ENCODE peak calls at places on chromosomes 5 and 9, in ten cellular contexts. W is K562, T is A549, H is HepG2, Z is stomach, F is tibial nerve, M is sigmoid colon, G is GM12878, L is upper lobe of left lung, O is ovary. B is an unnamed sample.

GRCh38 chr5:119873611-119874010 is 244.3 kb downstream of the FAM170A start:
- DNase-seq in W (no peak), T (no peak), H (no peak), Z (no peak), F (no peak), M (no peak), G (no peak), L (no peak), O (no peak), B (no peak)

GRCh38 chr9:95415158-95415557 is 97.6 kb upstream of the FANCC start:
- DNase-seq in W (no peak), T (no peak), H (no peak), Z (no peak), F (no peak), M (no peak), G (no peak), L (no peak), O (no peak), B (no peak)

GRCh38 chr9:134175291-134175807 is 11.0 kb upstream of the RNU6ATAC start:
- DNase-seq in W (peak; percentile 89), T (peak; percentile 74), H (no peak), Z (no peak), F (no peak), M (no peak), G (no peak), L (peak; percentile 87), O (no peak), B (peak; percentile 41)

GRCh38 chr5:4725594-4725993 is 414.5 kb upstream of the ADAMTS16 start:
- DNase-seq in W (no peak), T (no peak), H (no peak), Z (no peak), F (no peak), M (no peak), G (no peak), L (no peak), O (no peak), B (no peak)

GRCh38 chr9:121107041-121107440 is 32.3 kb downstream of the CNTRL start:
- DNase-seq in W (peak; percentile 33), T (peak; percentile 27), H (peak; percentile 10), Z (no peak), F (no peak), M (no peak), G (no peak), L (no peak), O (no peak), B (no peak)

GRCh38 chr5:72138943-72139467 is 31.7 kb downstream of the MAP1B start:
- DNase-seq in W (peak; percentile 21), T (no peak), H (no peak), Z (no peak), F (no peak), M (no peak), G (peak; percentile 15), L (no peak), O (peak; percentile 40), B (no peak)

GRCh38 chr9:110452227-110452801 is 114.7 kb upstream of the TXNDC8 start:
- DNase-seq in W (no peak), T (no peak), H (no peak), Z (no peak), F (no peak), M (no peak), G (no peak), L (no peak), O (no peak), B (no peak)

GRCh38 chr5:73037545-73037944 is 81.7 kb downstream of the FCHO2 start:
- DNase-seq in W (no peak), T (no peak), H (no peak), Z (no peak), F (no peak), M (no peak), G (no peak), L (no peak), O (no peak), B (no peak)

GRCh38 chr5:126884269-126884819 is 107.4 kb downstream of the LMNB1 start:
- DNase-seq in W (peak; percentile 49), T (no peak), H (no peak), Z (no peak), F (no peak), M (no peak), G (no peak), L (no peak), O (no peak), B (no peak)

GRCh38 chr5:79850941-79851693 is 139.9 kb downstream of the MTX3 start:
- DNase-seq in W (no peak), T (no peak), H (no peak), Z (no peak), F (no peak), M (no peak), G (no peak), L (no peak), O (no peak), B (no peak)

GRCh38 chr5:55923177-55923872 is 71.4 kb downstream of the IL6ST start:
- DNase-seq in W (no peak), T (no peak), H (no peak), Z (peak; percentile 33), F (no peak), M (no peak), G (no peak), L (no peak), O (no peak), B (no peak)

GRCh38 chr9:129888085-129888808 is 53.0 kb downstream of the USP20 start:
- DNase-seq in W (peak; percentile 58), T (no peak), H (no peak), Z (peak; percentile 62), F (no peak), M (no peak), G (peak; percentile 100), L (peak; percentile 57), O (no peak), B (peak; percentile 84)

GRCh38 chr5:112776301-112776856 is 38.7 kb downstream of the APC start:
- DNase-seq in W (no peak), T (no peak), H (no peak), Z (no peak), F (no peak), M (no peak), G (no peak), L (no peak), O (no peak), B (no peak)

GRCh38 chr5:93586948-93587918 is 4.2 kb downstream of the NR2F1 start:
- DNase-seq in W (no peak), T (no peak), H (no peak), Z (no peak), F (no peak), M (peak; percentile 66), G (no peak), L (peak; percentile 83), O (no peak), B (no peak)

GRCh38 chr5:158929579-158930233 is 170.0 kb downstream of the EBF1 start:
- DNase-seq in W (no peak), T (no peak), H (no peak), Z (no peak), F (no peak), M (no peak), G (no peak), L (no peak), O (no peak), B (no peak)
- H3K4me3 ChIP-seq in W (no peak overlapping the region), T (no peak overlapping the region), H (no peak overlapping the region), Z (no peak overlapping the region), F (no peak overlapping the region), M (no peak overlapping the region), G (no peak overlapping the region), L (no peak overlapping the region), O (no peak overlapping the region), B (no peak overlapping the region)

GRCh38 chr9:14098102-14098501 is 215.8 kb downstream of the NFIB start:
- DNase-seq in W (no peak), T (no peak), H (no peak), Z (no peak), F (no peak), M (no peak), G (no peak), L (no peak), O (no peak), B (no peak)
- TF ChIP-seq EP300 in W (no peak), T (no peak), H (no peak), Z (no peak), F (no peak), M (no peak), G (no peak), L (no peak), O (no peak), B (no peak)

GRCh38 chr5:43555895-43556606 is 826 bp downstream of the PAIP1 start:
- DNase-seq in W (peak; percentile 72), T (peak; percentile 56), H (peak; percentile 29), Z (peak; percentile 46), F (peak; percentile 16), M (peak; percentile 76), G (no peak), L (peak; percentile 91), O (peak; percentile 64), B (peak; percentile 66)
- TF ChIP-seq CTCF in W (no peak), T (no peak), H (no peak), Z (no peak), F (no peak), M (no peak), G (no peak), L (no peak), O (no peak), B (no peak)

DNA sequence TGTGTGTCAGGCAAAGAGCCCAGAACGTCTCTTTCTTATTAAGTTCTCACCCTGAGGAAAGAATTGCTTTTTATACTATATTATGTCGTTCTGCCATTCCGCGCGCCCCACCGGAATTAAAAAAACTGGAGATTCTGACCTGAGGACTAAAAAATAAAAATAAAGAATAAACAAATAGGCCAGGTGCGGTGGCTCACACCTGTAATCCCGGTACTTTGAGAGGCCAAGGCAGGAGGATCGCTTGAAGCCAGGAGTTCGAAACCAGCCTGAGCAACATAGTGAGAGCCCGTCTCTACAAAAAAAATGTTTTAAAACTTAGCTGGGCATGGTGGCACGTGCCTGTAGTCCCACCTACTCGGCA is 677 bp upstream of the DYNC2I2 start:
- DNase-seq in W (no peak), T (no peak), H (no peak), Z (no peak), F (no peak), M (no peak), G (no peak), L (no peak), O (no peak), B (no peak)
- H3K4me3 ChIP-seq in W (no peak overlapping the region), T (peak overlapping the region; percentile 84), H (no peak overlapping the region), Z (no peak overlapping the region), F (peak overlapping the region; percentile 79), M (peak overlapping the region; percentile 74), G (no peak overlapping the region), L (peak overlapping the region; percentile 89), O (peak overlapping the region; percentile 61), B (no peak overlapping the region)

B was measured in transverse colon.